ENCODE peak calls at places on chromosome 4, in ten cellular contexts. K is esophagus squamous epithelium, H is psoas muscle, M is lung, T is foreskin keratinocyte, I is lower lobe of right lung, R is GM23338, E is cardiac muscle cell, W is fibroblast of lung, P is K562. Y is an unnamed sample.

GRCh38 chr4:123102897-123103489 is 180.6 kb upstream of the NUDT6 start:
- DNase-seq in K (no peak), H (no peak), M (no peak), T (no peak), I (no peak), R (peak; percentile 59), E (peak; percentile 79), W (peak; percentile 79), P (peak; percentile 37), Y (peak; percentile 36)

GRCh38 chr4:145179201-145179860 is 1.1 kb downstream of the OTUD4 start:
- DNase-seq in K (peak; percentile 10), H (peak; percentile 81), M (peak; percentile 74), T (no peak), I (peak; percentile 87), R (peak; percentile 48), E (peak; percentile 63), W (peak; percentile 53), P (peak; percentile 78), Y (peak; percentile 50)

GRCh38 chr4:15756361-15756861 is 21.7 kb upstream of the CD38 start:
- DNase-seq in K (no peak), H (no peak), M (no peak), T (peak; percentile 85), I (no peak), R (no peak), E (peak; percentile 44), W (peak; percentile 52), P (peak; percentile 10), Y (peak; percentile 41)

GRCh38 chr4:102500371-102501175 is 586 bp upstream of the NFKB1 start:
- DNase-seq in K (no peak), H (peak; percentile 84), M (peak; percentile 56), T (no peak), I (peak; percentile 72), R (peak; percentile 62), E (peak; percentile 64), W (peak; percentile 58), P (peak; percentile 39), Y (peak; percentile 39)

GRCh38 chr4:28469886-28470285 is 1609.2 kb downstream of the STIM2 start:
- DNase-seq in K (no peak), H (no peak), M (no peak), T (no peak), I (no peak), R (no peak), E (no peak), W (peak; percentile 34), P (no peak), Y (no peak)

GRCh38 chr4:55871299-55871800 is 17.9 kb downstream of the EXOC1 start:
- DNase-seq in K (no peak), H (no peak), M (no peak), T (no peak), I (no peak), R (no peak), E (peak; percentile 50), W (no peak), P (no peak), Y (no peak)

GRCh38 chr4:139635966-139636365 is 29.7 kb upstream of the MGST2 start:
- DNase-seq in K (no peak), H (no peak), M (no peak), T (no peak), I (no peak), R (no peak), E (no peak), W (no peak), P (no peak), Y (no peak)

GRCh38 chr4:128347930-128348660 is 60.5 kb upstream of the PGRMC2 start:
- DNase-seq in K (no peak), H (no peak), M (no peak), T (no peak), I (no peak), R (no peak), E (peak; percentile 57), W (peak; percentile 26), P (no peak), Y (no peak)

GRCh38 chr4:80171251-80171650 is 26.1 kb upstream of the PRDM8 start:
- DNase-seq in K (no peak), H (no peak), M (no peak), T (no peak), I (no peak), R (no peak), E (peak; percentile 76), W (no peak), P (no peak), Y (no peak)

GRCh38 chr4:7725951-7726350 is 213.7 kb downstream of the AFAP1 start:
- DNase-seq in K (no peak), H (no peak), M (no peak), T (peak; percentile 42), I (no peak), R (no peak), E (no peak), W (peak; percentile 10), P (no peak), Y (peak; percentile 57)

GRCh38 chr4:18533262-18533775 is 511.8 kb upstream of the LCORL start:
- DNase-seq in K (no peak), H (no peak), M (no peak), T (no peak), I (no peak), R (no peak), E (no peak), W (no peak), P (no peak), Y (no peak)

GRCh38 chr4:53788011-53788410 is 196.7 kb upstream of the LNX1 start:
- DNase-seq in K (no peak), H (no peak), M (no peak), T (no peak), I (no peak), R (no peak), E (no peak), W (no peak), P (no peak), Y (no peak)

GRCh38 chr4:37503231-37503630 is 182.9 kb downstream of the RELL1 start:
- DNase-seq in K (no peak), H (no peak), M (no peak), T (no peak), I (no peak), R (no peak), E (no peak), W (no peak), P (peak; percentile 0), Y (no peak)

GRCh38 chr4:116357758-116358157 is 727.6 kb downstream of the TRAM1L1 start:
- DNase-seq in K (no peak), H (no peak), M (no peak), T (peak; percentile 66), I (peak; percentile 54), R (peak; percentile 14), E (peak; percentile 3), W (no peak), P (no peak), Y (no peak)

GRCh38 chr4:4659871-4660651 is 118.2 kb upstream of the STX18 start:
- DNase-seq in K (no peak), H (no peak), M (no peak), T (peak; percentile 55), I (no peak), R (no peak), E (peak; percentile 89), W (peak; percentile 88), P (peak; percentile 44), Y (peak; percentile 74)

GRCh38 chr4:4386736-4387392 is at the start of gene NSG1:
- DNase-seq in K (no peak), H (peak; percentile 46), M (no peak), T (no peak), I (no peak), R (peak; percentile 42), E (peak; percentile 57), W (no peak), P (peak; percentile 45), Y (peak; percentile 18)

GRCh38 chr4:182137343-182137742 is 105.9 kb upstream of the TENM3 start:
- DNase-seq in K (no peak), H (no peak), M (no peak), T (no peak), I (no peak), R (no peak), E (no peak), W (no peak), P (no peak), Y (no peak)

GRCh38 chr4:175951794-175952193 is 113.8 kb upstream of the WDR17 start:
- DNase-seq in K (no peak), H (no peak), M (no peak), T (peak; percentile 32), I (no peak), R (no peak), E (no peak), W (no peak), P (no peak), Y (no peak)

DNA sequence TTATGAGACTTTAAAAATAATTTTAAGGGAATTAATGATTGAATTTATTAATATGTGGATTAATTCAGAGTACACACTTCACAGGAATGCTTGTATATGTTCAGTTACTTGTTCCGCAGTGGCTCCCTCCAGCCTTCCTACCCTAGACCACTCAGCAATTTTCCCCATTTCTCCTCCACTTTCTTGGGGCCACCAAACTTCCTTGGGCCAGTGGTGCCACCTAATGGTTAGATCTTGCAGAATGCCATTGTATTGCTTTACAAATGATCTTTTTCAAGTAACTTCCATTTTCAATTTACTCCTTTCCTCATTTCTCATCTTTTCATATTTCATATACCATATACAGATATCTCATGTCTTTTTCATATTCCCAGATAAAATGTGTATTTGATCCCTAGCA is 3.6 kb upstream of the RNF175 start:
- DNase-seq in K (no peak), H (no peak), M (no peak), T (no peak), I (no peak), R (peak; percentile 79), E (no peak), W (no peak), P (no peak), Y (peak; percentile 14)
- TF ChIP-seq CTCF in K (no peak), H (no peak), M (no peak), T (peak; percentile 65), I (peak; percentile 13), R (peak; percentile 94), E (peak; percentile 25), W (no peak), P (peak; percentile 51), Y (peak; percentile 32)

DNA sequence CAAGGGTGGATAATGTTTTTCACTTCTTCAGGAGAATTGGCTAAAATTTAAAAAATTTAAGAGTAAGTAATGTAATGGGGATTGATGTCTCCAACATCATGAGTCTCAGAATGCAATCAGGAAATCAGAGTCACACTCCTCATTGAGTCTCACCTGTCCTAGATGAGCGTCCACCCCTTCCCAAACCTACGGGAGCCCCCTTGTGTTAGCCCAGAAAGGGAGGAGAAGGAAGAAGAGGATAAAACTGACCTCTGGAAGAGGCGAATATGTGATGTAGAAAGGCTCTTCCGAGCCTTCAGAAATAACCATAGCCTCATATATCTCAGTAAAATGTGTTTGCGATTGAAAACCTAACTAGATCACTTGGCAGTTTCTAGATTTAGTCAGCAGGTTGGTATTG is 157.1 kb downstream of the DCLK2 start:
- DNase-seq in K (no peak), H (no peak), M (no peak), T (no peak), I (no peak), R (peak; percentile 43), E (no peak), W (no peak), P (no peak), Y (no peak)
- H3K27ac ChIP-seq in K (no peak overlapping the region), H (no peak overlapping the region), M (no peak overlapping the region), T (no peak overlapping the region), I (no peak overlapping the region), R (no peak overlapping the region), E (no peak overlapping the region), W (peak overlapping the region; percentile 85), P (no peak overlapping the region), Y (no peak overlapping the region)

GRCh38 chr4:84753318-84753972 is 170.5 kb downstream of the CDS1 start:
- DNase-seq in K (no peak), H (no peak), M (no peak), T (no peak), I (no peak), R (no peak), E (no peak), W (no peak), P (no peak), Y (no peak)
- TF ChIP-seq CTCF in K (no peak), H (no peak), M (no peak), T (no peak), I (no peak), R (no peak), E (no peak), W (no peak), P (no peak), Y (no peak)

GRCh38 chr4:76589872-76590846 is 155.1 kb downstream of the SHROOM3 start:
- DNase-seq in K (no peak), H (no peak), M (peak; percentile 75), T (no peak), I (peak; percentile 81), R (peak; percentile 98), E (peak; percentile 96), W (peak; percentile 83), P (no peak), Y (peak; percentile 42)
- H3K27ac ChIP-seq in K (no peak overlapping the region), H (no peak overlapping the region), M (peak overlapping the region; percentile 81), T (no peak overlapping the region), I (peak overlapping the region; percentile 88), R (peak overlapping the region; percentile 98), E (peak overlapping the region; percentile 99), W (peak overlapping the region; percentile 63), P (no peak overlapping the region), Y (no peak overlapping the region)

Y was measured in RWPE1.